ENCODE peak calls at places on chromosome 14, in seven cellular contexts. U is GOT3; C is GM10248; X is caudate nucleus; L is stimulated activated CD4-positive, alpha-beta T cell treated with anti-CD3 and anti-CD28 coated beads, Interleukin-4, amount 100 ng/mL, for 4 hours; K is mammary epithelial cell; D is NCI-H446 treated with DMSO at 0.1 percent for 48 hours. G is an unnamed sample.

GRCh38 chr14:68140111-68140741 is 320.6 kb downstream of the RAD51B start:
- DNase-seq in U (peak; percentile 18), C (no peak), X (no peak), L (no peak), K (peak; percentile 99), D (peak; percentile 80), G (peak; percentile 15)

GRCh38 chr14:53432378-53432802 is 279.3 kb upstream of the DDHD1 start:
- DNase-seq in U (no peak), C (peak; percentile 60), X (no peak), L (no peak), K (peak; percentile 37), D (peak; percentile 38), G (peak; percentile 48)

GRCh38 chr14:60183724-60184596 is 18.8 kb upstream of the DHRS7 start:
- DNase-seq in U (no peak), C (peak; percentile 22), X (no peak), L (no peak), K (peak; percentile 56), D (peak; percentile 40), G (peak; percentile 16)

GRCh38 chr14:73591690-73592448 is at the start of gene ACOT4:
- DNase-seq in U (no peak), C (peak; percentile 67), X (no peak), L (peak; percentile 56), K (peak; percentile 14), D (no peak), G (peak; percentile 55)

GRCh38 chr14:71362920-71363584 is 455.8 kb downstream of the PCNX1 start:
- DNase-seq in U (no peak), C (no peak), X (no peak), L (no peak), K (peak; percentile 29), D (no peak), G (no peak)

GRCh38 chr14:78835909-78836308 is 665.7 kb downstream of the NRXN3 start:
- DNase-seq in U (no peak), C (no peak), X (no peak), L (no peak), K (no peak), D (no peak), G (no peak)

GRCh38 chr14:29321646-29322045 is 555.1 kb downstream of the FOXG1 start:
- DNase-seq in U (peak; percentile 2), C (no peak), X (no peak), L (no peak), K (no peak), D (no peak), G (no peak)

GRCh38 chr14:51816031-51816430 is 44.4 kb upstream of the GNG2 start:
- DNase-seq in U (no peak), C (no peak), X (no peak), L (no peak), K (no peak), D (no peak), G (no peak)

GRCh38 chr14:90409209-90409730 is 12.4 kb downstream of the CALM1 start:
- DNase-seq in U (peak; percentile 3), C (no peak), X (no peak), L (no peak), K (peak; percentile 79), D (peak; percentile 76), G (no peak)

GRCh38 chr14:32596390-32596789 is 267.3 kb downstream of the AKAP6 start:
- DNase-seq in U (no peak), C (no peak), X (no peak), L (no peak), K (no peak), D (no peak), G (no peak)

GRCh38 chr14:102086346-102086971 is 385 bp downstream of the HSP90AA1 start:
- DNase-seq in U (no peak), C (peak; percentile 67), X (no peak), L (peak; percentile 56), K (peak; percentile 46), D (peak; percentile 16), G (no peak)

GRCh38 chr14:55572578-55572977 is 7.4 kb upstream of the KTN1 start:
- DNase-seq in U (no peak), C (no peak), X (no peak), L (no peak), K (no peak), D (no peak), G (no peak)

GRCh38 chr14:69739486-69739885 is 27.5 kb upstream of the SRSF5 start:
- DNase-seq in U (no peak), C (no peak), X (no peak), L (no peak), K (no peak), D (no peak), G (no peak)

GRCh38 chr14:103728721-103729120 is 13.1 kb downstream of the ZFYVE21 start:
- DNase-seq in U (no peak), C (no peak), X (no peak), L (no peak), K (no peak), D (no peak), G (no peak)

GRCh38 chr14:94101748-94102147 is 8.8 kb upstream of the IFI27 start:
- DNase-seq in U (no peak), C (no peak), X (no peak), L (no peak), K (no peak), D (no peak), G (no peak)

GRCh38 chr14:67999693-68000384 is 180.3 kb downstream of the RAD51B start:
- DNase-seq in U (no peak), C (no peak), X (no peak), L (no peak), K (peak; percentile 59), D (no peak), G (no peak)

GRCh38 chr14:35351897-35352273 is 52.7 kb downstream of the NFKBIA start:
- DNase-seq in U (no peak), C (peak; percentile 5), X (no peak), L (no peak), K (no peak), D (no peak), G (no peak)

GRCh38 chr14:79701371-79701770 is 509.9 kb downstream of the DIO2 start:
- DNase-seq in U (no peak), C (no peak), X (no peak), L (no peak), K (no peak), D (peak; percentile 92), G (no peak)

GRCh38 chr14:48614003-48614402 is 938.6 kb upstream of the MDGA2 start:
- DNase-seq in U (no peak), C (no peak), X (no peak), L (no peak), K (no peak), D (no peak), G (no peak)

GRCh38 chr14:101313268-101313667 is 248.0 kb upstream of the DIO3 start:
- DNase-seq in U (no peak), C (no peak), X (no peak), L (no peak), K (no peak), D (no peak), G (no peak)

GRCh38 chr14:72024043-72024407 is 91.8 kb downstream of the RGS6 start:
- DNase-seq in U (no peak), C (peak; percentile 30), X (no peak), L (peak; percentile 7), K (peak; percentile 14), D (no peak), G (peak; percentile 36)

GRCh38 chr14:90576581-90576980 is 179.8 kb downstream of the CALM1 start:
- DNase-seq in U (no peak), C (no peak), X (no peak), L (no peak), K (no peak), D (no peak), G (no peak)

GRCh38 chr14:83379371-83379770 is 1845.7 kb upstream of the SEL1L start:
- DNase-seq in U (no peak), C (no peak), X (no peak), L (no peak), K (no peak), D (no peak), G (no peak)

GRCh38 chr14:55107766-55108554 is 21.1 kb upstream of the LGALS3 start:
- DNase-seq in U (peak; percentile 22), C (peak; percentile 68), X (peak; percentile 9), L (peak; percentile 7), K (peak; percentile 90), D (no peak), G (no peak)

GRCh38 chr14:53807580-53807979 is 149.0 kb downstream of the BMP4 start:
- DNase-seq in U (no peak), C (no peak), X (no peak), L (no peak), K (no peak), D (peak; percentile 3), G (no peak)

GRCh38 chr14:38137005-38137404 is 70.7 kb upstream of the SSTR1 start:
- DNase-seq in U (no peak), C (no peak), X (no peak), L (no peak), K (no peak), D (peak; percentile 67), G (no peak)